ENCODE peak calls at places on chromosome 5, in eight cellular contexts. Y is left kidney; R is effector memory CD8-positive, alpha-beta T cell; D is GM03348; Z is AG04450; O is activated naive CD4-positive, alpha-beta T cell; S is nucleus accumbens; W is RWPE1. U is an unnamed sample.

GRCh38 chr5:69231851-69232250 is 2.8 kb upstream of the CDK7 start:
- DNase-seq in Y (no peak), D (no peak), W (no peak), R (no peak), O (no peak), Z (no peak), S (no peak), U (no peak)

GRCh38 chr5:77560677-77561263 is 68.7 kb upstream of the WDR41 start:
- DNase-seq in S (no peak), Y (peak), D (peak), O (no peak), W (peak), R (no peak), Z (peak), U (peak)

GRCh38 chr5:156383510-156383909 is 56.5 kb downstream of the SGCD start:
- DNase-seq in D (peak), Y (no peak), S (no peak), Z (peak), O (no peak), R (no peak), W (no peak), U (no peak)

GRCh38 chr5:32677023-32677422 is 34.1 kb upstream of the NPR3 start:
- DNase-seq in W (no peak), Y (no peak), R (no peak), S (no peak), O (no peak), Z (no peak), D (no peak), U (no peak)

GRCh38 chr5:1973391-1974013 is 90.8 kb upstream of the IRX4 start:
- DNase-seq in O (no peak), Z (no peak), S (no peak), D (no peak), Y (no peak), W (peak), R (no peak), U (no peak)

GRCh38 chr5:142747034-142747433 is 23.1 kb upstream of the ARHGAP26 start:
- DNase-seq in Z (no peak), Y (no peak), D (peak), O (no peak), R (no peak), W (no peak), S (no peak), U (no peak)

GRCh38 chr5:175556794-175557193 is 78.4 kb downstream of the SFXN1 start:
- DNase-seq in Y (peak), R (no peak), D (no peak), S (no peak), W (no peak), O (no peak), Z (no peak), U (no peak)

GRCh38 chr5:174773371-174773770 is 49.0 kb downstream of the MSX2 start:
- DNase-seq in Z (no peak), R (no peak), W (no peak), S (no peak), O (no peak), D (no peak), Y (peak), U (no peak)

GRCh38 chr5:120366047-120366446 is 98.1 kb upstream of the PRR16 start:
- DNase-seq in Z (peak), D (no peak), S (no peak), R (no peak), W (peak), Y (no peak), O (no peak), U (no peak)

GRCh38 chr5:168328804-168329203 is 37.4 kb downstream of the WWC1 start:
- DNase-seq in O (no peak), S (no peak), W (no peak), Y (peak), R (no peak), Z (no peak), D (no peak), U (no peak)

GRCh38 chr5:153400931-153401330 is 89.5 kb upstream of the GRIA1 start:
- DNase-seq in W (peak), O (no peak), S (no peak), Y (no peak), Z (no peak), D (peak), R (no peak), U (no peak)

GRCh38 chr5:14415516-14416074 is 166.0 kb upstream of the OTULINL start:
- DNase-seq in O (no peak), W (no peak), S (no peak), D (no peak), Z (no peak), Y (no peak), R (no peak), U (no peak)

GRCh38 chr5:103232393-103232999 is 26.1 kb upstream of the MACIR start:
- DNase-seq in W (peak), Z (no peak), Y (peak), O (no peak), S (no peak), R (no peak), D (peak), U (peak)

GRCh38 chr5:131473731-131474130 is 161.3 kb downstream of the RAPGEF6 start:
- DNase-seq in R (no peak), Y (no peak), D (no peak), O (no peak), W (no peak), S (no peak), Z (no peak), U (no peak)

GRCh38 chr5:206406-206805 is 11.5 kb downstream of the CCDC127 start:
- DNase-seq in D (no peak), O (no peak), W (no peak), Y (no peak), Z (no peak), R (no peak), S (no peak), U (no peak)